ENCODE peak calls at places on chromosomes 5 and 9, in eight cellular contexts. W is AG09309, N is foreskin fibroblast, L is HepG2, J is cardiac muscle cell, I is aorta, E is tibial artery, X is WERI-Rb-1. O is an unnamed sample.

GRCh38 chr5:73236541-73237128 is 63.6 kb downstream of the TMEM174 start:
- DNase-seq in W (no peak), N (no peak), L (no peak), J (no peak), I (no peak), E (no peak), X (no peak), O (no peak)

GRCh38 chr5:38921174-38921573 is 75.4 kb downstream of the OSMR start:
- DNase-seq in W (no peak), N (peak), L (no peak), J (peak), I (no peak), E (no peak), X (no peak), O (peak)

GRCh38 chr5:62779010-62779422 is 200.4 kb downstream of the LRRC70 start:
- DNase-seq in W (peak), N (peak), L (peak), J (peak), I (no peak), E (no peak), X (peak), O (peak)

GRCh38 chr5:127299678-127300077 is 9.1 kb downstream of the MEGF10 start:
- DNase-seq in W (no peak), N (no peak), L (no peak), J (no peak), I (no peak), E (no peak), X (no peak), O (no peak)

GRCh38 chr5:94901071-94901979 is 282.9 kb downstream of the SLF1 start:
- DNase-seq in W (no peak), N (peak), L (no peak), J (peak), I (no peak), E (no peak), X (no peak), O (no peak)

GRCh38 chr5:100852988-100853449 is 50.1 kb downstream of the ST8SIA4 start:
- DNase-seq in W (no peak), N (no peak), L (no peak), J (no peak), I (no peak), E (no peak), X (no peak), O (no peak)

GRCh38 chr9:101758300-101758930 is 20.0 kb upstream of the GRIN3A start:
- DNase-seq in W (no peak), N (no peak), L (no peak), J (no peak), I (no peak), E (no peak), X (no peak), O (no peak)

GRCh38 chr5:150167908-150168307 is 1.3 kb downstream of the CDX1 start:
- DNase-seq in W (no peak), N (no peak), L (no peak), J (no peak), I (no peak), E (no peak), X (no peak), O (no peak)

GRCh38 chr5:96718635-96719077 is 56.5 kb downstream of the CAST start:
- DNase-seq in W (no peak), N (no peak), L (no peak), J (peak), I (peak), E (no peak), X (peak), O (no peak)

GRCh38 chr9:135616621-135617537 is 22.5 kb downstream of the GLT6D1 start:
- DNase-seq in W (no peak), N (no peak), L (no peak), J (no peak), I (no peak), E (peak), X (peak), O (no peak)

GRCh38 chr5:102583663-102584062 is 84.9 kb upstream of the SLCO6A1 start:
- DNase-seq in W (no peak), N (no peak), L (no peak), J (peak), I (no peak), E (no peak), X (peak), O (no peak)

GRCh38 chr9:137110147-137110910 is 4.2 kb downstream of the DPP7 start:
- DNase-seq in W (no peak), N (no peak), L (no peak), J (no peak), I (no peak), E (no peak), X (no peak), O (peak)

GRCh38 chr5:126647071-126647470 is 46.3 kb downstream of the PHAX start:
- DNase-seq in W (no peak), N (no peak), L (no peak), J (no peak), I (no peak), E (no peak), X (no peak), O (no peak)

GRCh38 chr9:81686614-81687520 is 2.5 kb downstream of the TLE1 start:
- DNase-seq in W (no peak), N (peak), L (peak), J (peak), I (peak), E (peak), X (peak), O (peak)

GRCh38 chr5:1343931-1344901 is 683 bp downstream of the CLPTM1L start:
- DNase-seq in W (no peak), N (no peak), L (no peak), J (peak), I (peak), E (no peak), X (peak), O (peak)

GRCh38 chr5:66511491-66511890 is 84.7 kb upstream of the MAST4 start:
- DNase-seq in W (no peak), N (no peak), L (no peak), J (peak), I (no peak), E (no peak), X (no peak), O (no peak)

GRCh38 chr5:87074934-87075541 is 192.6 kb upstream of the RASA1 start:
- DNase-seq in W (no peak), N (no peak), L (no peak), J (no peak), I (no peak), E (no peak), X (no peak), O (no peak)

GRCh38 chr9:125904155-125904841 is 157.1 kb downstream of the PBX3 start:
- DNase-seq in W (no peak), N (no peak), L (no peak), J (no peak), I (no peak), E (no peak), X (no peak), O (no peak)
- H3K4me3 ChIP-seq in W (no peak), N (no peak), L (no peak), J (no peak), I (no peak), E (no peak), X (no peak), O (no peak)

GRCh38 chr9:78032599-78033457 is 1.2 kb upstream of the GNAQ start:
- DNase-seq in W (no peak), N (no peak), L (no peak), J (no peak), I (no peak), E (no peak), X (no peak), O (no peak)

GRCh38 chr9:78033870-78034269 is 2.3 kb upstream of the GNAQ start:
- DNase-seq in W (no peak), N (no peak), L (no peak), J (no peak), I (no peak), E (no peak), X (no peak), O (no peak)

GRCh38 chr9:78038620-78039300 is 7.1 kb upstream of the GNAQ start:
- DNase-seq in W (no peak), N (no peak), L (no peak), J (peak), I (no peak), E (no peak), X (no peak), O (no peak)

GRCh38 chr9:78031826-78032598 is 401 bp upstream of the GNAQ start:
- DNase-seq in W (peak), N (peak), L (peak), J (peak), I (peak), E (peak), X (peak), O (peak)

GRCh38 chr9:78035369-78035993 is 3.9 kb upstream of the GNAQ start:
- DNase-seq in W (peak), N (peak), L (peak), J (peak), I (no peak), E (peak), X (peak), O (peak)
- H3K4me3 ChIP-seq in W (no peak), N (peak), L (peak), J (no peak), I (no peak), E (no peak), X (no peak), O (no peak)

GRCh38 chr5:181170237-181170830 is 22.9 kb downstream of the OR2V2 start:
- DNase-seq in W (no peak), N (no peak), L (no peak), J (no peak), I (no peak), E (peak), X (no peak), O (no peak)
- H3K4me3 ChIP-seq in W (peak), N (peak), L (peak), J (peak), I (no peak), E (no peak), X (no peak), O (no peak)

DNA sequence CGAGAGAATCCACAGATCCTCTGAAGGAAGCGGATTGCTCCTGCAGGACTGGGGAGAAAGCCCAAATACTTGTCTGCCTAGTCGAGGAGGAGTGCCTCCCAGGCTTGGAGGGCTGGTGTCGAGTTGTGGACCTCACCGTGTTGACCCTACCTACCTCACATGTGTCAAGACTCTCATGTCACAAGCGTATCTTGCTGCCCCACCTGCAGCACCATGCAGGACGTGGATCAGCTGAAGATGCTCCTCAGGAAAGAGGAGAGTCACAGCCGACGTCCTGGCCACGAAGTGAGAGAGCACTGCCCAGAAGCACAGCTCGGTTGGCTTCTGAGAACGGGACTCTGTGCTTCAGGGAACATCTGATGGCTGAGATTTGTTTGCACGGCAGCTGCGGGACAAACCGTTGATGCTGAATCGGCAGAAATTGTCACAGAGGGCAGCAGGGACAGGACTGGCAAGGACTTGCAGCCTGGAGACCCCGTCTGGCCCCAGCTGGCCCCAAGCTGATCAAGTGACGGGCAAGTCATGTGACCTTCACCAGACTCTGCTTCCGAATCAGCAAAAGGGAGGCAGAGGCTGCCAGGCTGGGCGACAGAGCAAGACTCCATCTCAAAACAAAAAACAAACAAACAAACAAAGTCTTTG is 119.1 kb upstream of the ITGA1 start:
- DNase-seq in W (no peak), N (no peak), L (no peak), J (no peak), I (peak), E (no peak), X (no peak), O (no peak)
- H3K4me3 ChIP-seq in W (no peak), N (no peak), L (peak), J (no peak), I (no peak), E (peak), X (no peak), O (no peak)

GRCh38 chr5:79605560-79605959 is 6.7 kb upstream of the TENT2 start:
- DNase-seq in W (no peak), N (no peak), L (no peak), J (no peak), I (no peak), E (no peak), X (no peak), O (no peak)
- H3K4me3 ChIP-seq in W (no peak), N (no peak), L (no peak), J (no peak), I (no peak), E (no peak), X (no peak), O (no peak)

GRCh38 chr9:68894502-68894901 is 119.4 kb downstream of the PRKACG start:
- DNase-seq in W (no peak), N (no peak), L (no peak), J (peak), I (no peak), E (no peak), X (no peak), O (no peak)
- H3K4me3 ChIP-seq in W (no peak), N (no peak), L (no peak), J (no peak), I (no peak), E (no peak), X (no peak), O (no peak)

GRCh38 chr5:142438573-142438972 is 113.8 kb upstream of the SPRY4 start:
- DNase-seq in W (no peak), N (peak), L (no peak), J (no peak), I (no peak), E (no peak), X (no peak), O (no peak)
- H3K4me3 ChIP-seq in W (no peak), N (no peak), L (no peak), J (no peak), I (no peak), E (no peak), X (no peak), O (no peak)

GRCh38 chr9:71886015-71886414 is 25.0 kb downstream of the ABHD17B start:
- DNase-seq in W (no peak), N (no peak), L (no peak), J (no peak), I (no peak), E (no peak), X (no peak), O (no peak)
- H3K4me3 ChIP-seq in W (no peak), N (no peak), L (no peak), J (no peak), I (no peak), E (no peak), X (no peak), O (no peak)

GRCh38 chr5:80219381-80219780 is 36.5 kb downstream of the SERINC5 start:
- DNase-seq in W (no peak), N (no peak), L (no peak), J (no peak), I (no peak), E (no peak), X (no peak), O (no peak)
- H3K4me3 ChIP-seq in W (no peak), N (no peak), L (no peak), J (no peak), I (no peak), E (no peak), X (no peak), O (no peak)

O was measured in Caco-2.